ENCODE peak calls at places on chromosomes 4 and X, in eight cellular contexts. Z is NCI-H2029 treated with DMSO at 0.1 percent for 48 hours, D is GM06990, Y is SK-N-DZ, A is NCI-H446, B is AG09319, U is foreskin fibroblast, L is heart left ventricle. S is an unnamed sample.
A peak's percentile ranks its signal among the peaks of the same experiment; 100 is the strongest.

GRCh38 chr4:72971572-72971971 is 97.9 kb downstream of the COX18 start:
- DNase-seq in Z (no peak), A (no peak), L (no peak), U (peak; percentile 88), D (no peak), Y (no peak), B (peak; percentile 15), S (peak; percentile 39)

GRCh38 chr4:127776620-127777019 is 5.5 kb upstream of the HSPA4L start:
- DNase-seq in B (no peak), Y (no peak), A (no peak), D (no peak), Z (no peak), L (no peak), U (no peak), S (no peak)

GRCh38 chr4:41365726-41366125 is 109.0 kb downstream of the UCHL1 start:
- DNase-seq in D (no peak), A (no peak), B (no peak), L (no peak), Z (no peak), Y (no peak), U (no peak), S (no peak)

GRCh38 chr4:94722748-94723147 is 35.0 kb upstream of the BMPR1B start:
- DNase-seq in Z (peak; percentile 8), B (no peak), L (no peak), D (no peak), A (no peak), Y (no peak), U (no peak), S (no peak)

GRCh38 chr4:82754546-82755165 is 43.9 kb downstream of the SCD5 start:
- DNase-seq in L (no peak), U (no peak), D (no peak), Z (no peak), A (no peak), B (no peak), Y (no peak), S (no peak)

GRCh38 chr4:141311805-141312204 is 91.1 kb downstream of the ZNF330 start:
- DNase-seq in L (no peak), D (no peak), Y (no peak), U (no peak), B (no peak), A (no peak), Z (no peak), S (no peak)

GRCh38 chr4:95087657-95088455 is 330.1 kb downstream of the BMPR1B start:
- DNase-seq in L (no peak), B (no peak), D (no peak), A (no peak), Z (no peak), U (no peak), Y (no peak), S (no peak)

GRCh38 chr4:84966382-84967291 is at the start of gene WDFY3:
- DNase-seq in A (peak; percentile 75), U (peak; percentile 97), Y (peak; percentile 91), B (peak; percentile 75), L (peak; percentile 90), D (no peak), Z (peak; percentile 58), S (peak; percentile 79)

GRCh38 chrX:34734383-34734782 is 77.3 kb upstream of the TMEM47 start:
- DNase-seq in L (no peak), U (peak; percentile 42), Z (no peak), Y (no peak), B (peak; percentile 1), A (no peak), D (no peak), S (no peak)

GRCh38 chr4:8191136-8191747 is 7.8 kb upstream of the SH3TC1 start:
- DNase-seq in L (peak; percentile 86), B (no peak), U (no peak), D (peak; percentile 55), A (no peak), Y (no peak), Z (no peak), S (no peak)

GRCh38 chr4:184616633-184617471 is 32.4 kb downstream of the CASP3 start:
- DNase-seq in U (no peak), A (no peak), D (peak; percentile 54), Z (no peak), Y (no peak), B (no peak), L (no peak), S (no peak)

S was measured in astrocyte of the cerebellum.